ENCODE peak calls at places on chromosomes 5 and 9, in eight cellular contexts. One of them, this sample, is unnamed.

GRCh38 chr5:115455241-115455640 is 89.3 kb downstream of the FEM1C start:
- DNase-seq in uterus: no peak
- DNase-seq in HFFc6: peak
- DNase-seq in HCT116: no peak
- DNase-seq in natural killer cell: no peak
- DNase-seq in mucosa of descending colon: no peak
- DNase-seq in PC-9: no peak
- DNase-seq in retinal pigment epithelial cell: no peak
- DNase-seq in this sample: peak

GRCh38 chr9:109600142-109600541 is 102.0 kb upstream of the PTPN3 start:
- DNase-seq in uterus: no peak
- DNase-seq in HFFc6: peak
- DNase-seq in HCT116: no peak
- DNase-seq in natural killer cell: no peak
- DNase-seq in mucosa of descending colon: no peak
- DNase-seq in PC-9: peak
- DNase-seq in retinal pigment epithelial cell: peak
- DNase-seq in this sample: no peak

GRCh38 chr5:61617995-61618525 is 286.0 kb downstream of the ZSWIM6 start:
- DNase-seq in uterus: no peak
- DNase-seq in HFFc6: no peak
- DNase-seq in HCT116: no peak
- DNase-seq in natural killer cell: no peak
- DNase-seq in mucosa of descending colon: no peak
- DNase-seq in PC-9: no peak
- DNase-seq in retinal pigment epithelial cell: no peak
- DNase-seq in this sample: no peak

GRCh38 chr9:70893610-70894122 is 227.8 kb downstream of the TRPM3 start:
- DNase-seq in uterus: no peak
- DNase-seq in HFFc6: no peak
- DNase-seq in HCT116: no peak
- DNase-seq in natural killer cell: no peak
- DNase-seq in mucosa of descending colon: no peak
- DNase-seq in PC-9: no peak
- DNase-seq in retinal pigment epithelial cell: peak
- DNase-seq in this sample: no peak

GRCh38 chr9:112184211-112184610 is 9.1 kb upstream of the SUSD1 start:
- DNase-seq in uterus: no peak
- DNase-seq in HFFc6: no peak
- DNase-seq in HCT116: no peak
- DNase-seq in natural killer cell: no peak
- DNase-seq in mucosa of descending colon: no peak
- DNase-seq in PC-9: no peak
- DNase-seq in retinal pigment epithelial cell: no peak
- DNase-seq in this sample: no peak

GRCh38 chr5:116521173-116521872 is 53.3 kb downstream of the SEMA6A start:
- DNase-seq in uterus: no peak
- DNase-seq in HFFc6: no peak
- DNase-seq in HCT116: no peak
- DNase-seq in natural killer cell: no peak
- DNase-seq in mucosa of descending colon: no peak
- DNase-seq in PC-9: no peak
- DNase-seq in retinal pigment epithelial cell: no peak
- DNase-seq in this sample: no peak

GRCh38 chr5:120517607-120518252 is 53.6 kb downstream of the PRR16 start:
- DNase-seq in uterus: no peak
- DNase-seq in HFFc6: no peak
- DNase-seq in HCT116: no peak
- DNase-seq in natural killer cell: no peak
- DNase-seq in mucosa of descending colon: no peak
- DNase-seq in PC-9: no peak
- DNase-seq in retinal pigment epithelial cell: no peak
- DNase-seq in this sample: no peak

GRCh38 chr5:24644757-24645156 is at the start of gene CDH10:
- DNase-seq in uterus: no peak
- DNase-seq in HFFc6: no peak
- DNase-seq in HCT116: no peak
- DNase-seq in natural killer cell: no peak
- DNase-seq in mucosa of descending colon: no peak
- DNase-seq in PC-9: peak
- DNase-seq in retinal pigment epithelial cell: peak
- DNase-seq in this sample: no peak

GRCh38 chr5:15577831-15578230 is 77.9 kb downstream of the FBXL7 start:
- DNase-seq in uterus: no peak
- DNase-seq in HFFc6: no peak
- DNase-seq in HCT116: no peak
- DNase-seq in natural killer cell: no peak
- DNase-seq in mucosa of descending colon: no peak
- DNase-seq in PC-9: no peak
- DNase-seq in retinal pigment epithelial cell: no peak
- DNase-seq in this sample: no peak

GRCh38 chr5:5384634-5385033 is 37.8 kb upstream of the ICE1 start:
- DNase-seq in uterus: no peak
- DNase-seq in HFFc6: no peak
- DNase-seq in HCT116: no peak
- DNase-seq in natural killer cell: no peak
- DNase-seq in mucosa of descending colon: no peak
- DNase-seq in PC-9: no peak
- DNase-seq in retinal pigment epithelial cell: no peak
- DNase-seq in this sample: no peak

GRCh38 chr5:40226906-40227305 is 452.8 kb upstream of the PTGER4 start:
- DNase-seq in uterus: no peak
- DNase-seq in HFFc6: no peak
- DNase-seq in HCT116: no peak
- DNase-seq in natural killer cell: no peak
- DNase-seq in mucosa of descending colon: no peak
- DNase-seq in PC-9: no peak
- DNase-seq in retinal pigment epithelial cell: no peak
- DNase-seq in this sample: no peak

GRCh38 chr9:89789922-89790510 is 185.2 kb downstream of the GADD45G start:
- DNase-seq in uterus: no peak
- DNase-seq in HFFc6: no peak
- DNase-seq in HCT116: no peak
- DNase-seq in natural killer cell: no peak
- DNase-seq in mucosa of descending colon: no peak
- DNase-seq in PC-9: no peak
- DNase-seq in retinal pigment epithelial cell: no peak
- DNase-seq in this sample: no peak

GRCh38 chr5:69271376-69271775 is 36.7 kb downstream of the CDK7 start:
- DNase-seq in uterus: no peak
- DNase-seq in HFFc6: peak
- DNase-seq in HCT116: no peak
- DNase-seq in natural killer cell: no peak
- DNase-seq in mucosa of descending colon: no peak
- DNase-seq in PC-9: peak
- DNase-seq in retinal pigment epithelial cell: no peak
- DNase-seq in this sample: no peak

GRCh38 chr9:84850830-84851372 is 181.4 kb downstream of the NTRK2 start:
- DNase-seq in uterus: no peak
- DNase-seq in HFFc6: no peak
- DNase-seq in HCT116: no peak
- DNase-seq in natural killer cell: no peak
- DNase-seq in mucosa of descending colon: no peak
- DNase-seq in PC-9: no peak
- DNase-seq in retinal pigment epithelial cell: no peak
- DNase-seq in this sample: no peak

GRCh38 chr5:111697881-111698757 is 58.9 kb downstream of the NREP start:
- DNase-seq in uterus: no peak
- DNase-seq in HFFc6: peak
- DNase-seq in HCT116: no peak
- DNase-seq in natural killer cell: no peak
- DNase-seq in mucosa of descending colon: no peak
- DNase-seq in PC-9: no peak
- DNase-seq in retinal pigment epithelial cell: peak
- DNase-seq in this sample: no peak

GRCh38 chr9:121574771-121575519 is 75.3 kb upstream of the GGTA1 start:
- DNase-seq in uterus: no peak
- DNase-seq in HFFc6: no peak
- DNase-seq in HCT116: no peak
- DNase-seq in natural killer cell: no peak
- DNase-seq in mucosa of descending colon: no peak
- DNase-seq in PC-9: no peak
- DNase-seq in retinal pigment epithelial cell: no peak
- DNase-seq in this sample: no peak

GRCh38 chr9:19030899-19031298 is 2.1 kb downstream of the SAXO1 start:
- DNase-seq in uterus: no peak
- DNase-seq in HFFc6: no peak
- DNase-seq in HCT116: no peak
- DNase-seq in natural killer cell: no peak
- DNase-seq in mucosa of descending colon: no peak
- DNase-seq in PC-9: no peak
- DNase-seq in retinal pigment epithelial cell: no peak
- DNase-seq in this sample: no peak

GRCh38 chr9:19033015-19033414 is at the start of gene SAXO1:
- DNase-seq in uterus: no peak
- DNase-seq in HFFc6: no peak
- DNase-seq in HCT116: no peak
- DNase-seq in natural killer cell: no peak
- DNase-seq in mucosa of descending colon: no peak
- DNase-seq in PC-9: no peak
- DNase-seq in retinal pigment epithelial cell: no peak
- DNase-seq in this sample: no peak

GRCh38 chr9:19032411-19032810 is 598 bp downstream of the SAXO1 start:
- DNase-seq in uterus: peak
- DNase-seq in HFFc6: no peak
- DNase-seq in HCT116: no peak
- DNase-seq in natural killer cell: no peak
- DNase-seq in mucosa of descending colon: no peak
- DNase-seq in PC-9: no peak
- DNase-seq in retinal pigment epithelial cell: no peak
- DNase-seq in this sample: no peak

GRCh38 chr9:19036611-19037010 is 3.6 kb upstream of the SAXO1 start:
- DNase-seq in uterus: no peak
- DNase-seq in HFFc6: no peak
- DNase-seq in HCT116: no peak
- DNase-seq in natural killer cell: no peak
- DNase-seq in mucosa of descending colon: no peak
- DNase-seq in PC-9: no peak
- DNase-seq in retinal pigment epithelial cell: no peak
- DNase-seq in this sample: no peak
- TF ChIP-seq CTCF in uterus: no peak
- TF ChIP-seq CTCF in HFFc6: peak
- TF ChIP-seq CTCF in HCT116: no peak
- TF ChIP-seq CTCF in natural killer cell: no peak
- TF ChIP-seq CTCF in mucosa of descending colon: no peak
- TF ChIP-seq CTCF in PC-9: no peak
- TF ChIP-seq CTCF in retinal pigment epithelial cell: no peak
- TF ChIP-seq CTCF in this sample: no peak

GRCh38 chr9:104779946-104780539 is 16.1 kb downstream of the NIPSNAP3B start:
- DNase-seq in uterus: no peak
- DNase-seq in HFFc6: no peak
- DNase-seq in HCT116: no peak
- DNase-seq in natural killer cell: no peak
- DNase-seq in mucosa of descending colon: no peak
- DNase-seq in PC-9: no peak
- DNase-seq in retinal pigment epithelial cell: no peak
- DNase-seq in this sample: no peak

GRCh38 chr9:104778802-104779201 is 14.9 kb downstream of the NIPSNAP3B start:
- DNase-seq in uterus: no peak
- DNase-seq in HFFc6: no peak
- DNase-seq in HCT116: no peak
- DNase-seq in natural killer cell: no peak
- DNase-seq in mucosa of descending colon: no peak
- DNase-seq in PC-9: no peak
- DNase-seq in retinal pigment epithelial cell: no peak
- DNase-seq in this sample: no peak

GRCh38 chr9:104783588-104783987 is 19.7 kb downstream of the NIPSNAP3B start:
- DNase-seq in uterus: no peak
- DNase-seq in HFFc6: no peak
- DNase-seq in HCT116: no peak
- DNase-seq in natural killer cell: no peak
- DNase-seq in mucosa of descending colon: no peak
- DNase-seq in PC-9: no peak
- DNase-seq in retinal pigment epithelial cell: no peak
- DNase-seq in this sample: no peak

GRCh38 chr9:104779334-104779733 is 15.4 kb downstream of the NIPSNAP3B start:
- DNase-seq in uterus: no peak
- DNase-seq in HFFc6: no peak
- DNase-seq in HCT116: no peak
- DNase-seq in natural killer cell: no peak
- DNase-seq in mucosa of descending colon: no peak
- DNase-seq in PC-9: no peak
- DNase-seq in retinal pigment epithelial cell: no peak
- DNase-seq in this sample: no peak

GRCh38 chr9:104780796-104781395 is 17.0 kb downstream of the NIPSNAP3B start:
- DNase-seq in uterus: no peak
- DNase-seq in HFFc6: peak
- DNase-seq in HCT116: peak
- DNase-seq in natural killer cell: no peak
- DNase-seq in mucosa of descending colon: no peak
- DNase-seq in PC-9: no peak
- DNase-seq in retinal pigment epithelial cell: peak
- DNase-seq in this sample: no peak
- TF ChIP-seq CTCF in uterus: no peak
- TF ChIP-seq CTCF in HFFc6: peak
- TF ChIP-seq CTCF in HCT116: peak
- TF ChIP-seq CTCF in natural killer cell: no peak
- TF ChIP-seq CTCF in mucosa of descending colon: no peak
- TF ChIP-seq CTCF in PC-9: peak
- TF ChIP-seq CTCF in retinal pigment epithelial cell: peak
- TF ChIP-seq CTCF in this sample: no peak

GRCh38 chr9:91211414-91211813 is 150.3 kb downstream of the AUH start:
- DNase-seq in uterus: no peak
- DNase-seq in HFFc6: no peak
- DNase-seq in HCT116: no peak
- DNase-seq in natural killer cell: no peak
- DNase-seq in mucosa of descending colon: no peak
- DNase-seq in PC-9: no peak
- DNase-seq in retinal pigment epithelial cell: no peak
- DNase-seq in this sample: no peak

GRCh38 chr9:91210318-91210717 is 151.4 kb downstream of the AUH start:
- DNase-seq in uterus: no peak
- DNase-seq in HFFc6: no peak
- DNase-seq in HCT116: no peak
- DNase-seq in natural killer cell: no peak
- DNase-seq in mucosa of descending colon: no peak
- DNase-seq in PC-9: no peak
- DNase-seq in retinal pigment epithelial cell: no peak
- DNase-seq in this sample: no peak

GRCh38 chr9:91207889-91208651 is 153.6 kb downstream of the AUH start:
- DNase-seq in uterus: no peak
- DNase-seq in HFFc6: no peak
- DNase-seq in HCT116: no peak
- DNase-seq in natural killer cell: no peak
- DNase-seq in mucosa of descending colon: no peak
- DNase-seq in PC-9: no peak
- DNase-seq in retinal pigment epithelial cell: no peak
- DNase-seq in this sample: no peak

GRCh38 chr9:91207481-91207888 is 154.2 kb downstream of the AUH start:
- DNase-seq in uterus: no peak
- DNase-seq in HFFc6: peak
- DNase-seq in HCT116: no peak
- DNase-seq in natural killer cell: no peak
- DNase-seq in mucosa of descending colon: no peak
- DNase-seq in PC-9: no peak
- DNase-seq in retinal pigment epithelial cell: no peak
- DNase-seq in this sample: no peak

GRCh38 chr9:91208837-91209236 is 152.9 kb downstream of the AUH start:
- DNase-seq in uterus: no peak
- DNase-seq in HFFc6: no peak
- DNase-seq in HCT116: no peak
- DNase-seq in natural killer cell: no peak
- DNase-seq in mucosa of descending colon: no peak
- DNase-seq in PC-9: no peak
- DNase-seq in retinal pigment epithelial cell: no peak
- DNase-seq in this sample: no peak
- TF ChIP-seq CTCF in uterus: no peak
- TF ChIP-seq CTCF in HFFc6: no peak
- TF ChIP-seq CTCF in HCT116: no peak
- TF ChIP-seq CTCF in natural killer cell: no peak
- TF ChIP-seq CTCF in mucosa of descending colon: no peak
- TF ChIP-seq CTCF in PC-9: no peak
- TF ChIP-seq CTCF in retinal pigment epithelial cell: no peak
- TF ChIP-seq CTCF in this sample: no peak

GRCh38 chr5:92909545-92909962 is 671.5 kb downstream of the NR2F1-AS1 start:
- DNase-seq in uterus: no peak
- DNase-seq in HFFc6: no peak
- DNase-seq in HCT116: no peak
- DNase-seq in natural killer cell: no peak
- DNase-seq in mucosa of descending colon: no peak
- DNase-seq in PC-9: no peak
- DNase-seq in retinal pigment epithelial cell: no peak
- DNase-seq in this sample: no peak
- TF ChIP-seq CTCF in uterus: peak
- TF ChIP-seq CTCF in HFFc6: peak
- TF ChIP-seq CTCF in HCT116: peak
- TF ChIP-seq CTCF in natural killer cell: no peak
- TF ChIP-seq CTCF in mucosa of descending colon: no peak
- TF ChIP-seq CTCF in PC-9: peak
- TF ChIP-seq CTCF in retinal pigment epithelial cell: peak
- TF ChIP-seq CTCF in this sample: peak